ENCODE peak calls at places on chromosome 3, in five cellular contexts. H, G, K, E and Y are unnamed samples.

GRCh38 chr3:134620476-134621115 is 30.2 kb downstream of the KY start:
- DNase-seq in H (no peak), G (no peak), K (no peak), E (peak), Y (no peak)

GRCh38 chr3:117202415-117202814 is 492.8 kb downstream of the TUSC7 start:
- DNase-seq in H (no peak), G (no peak), K (no peak), E (no peak), Y (no peak)

GRCh38 chr3:161423911-161424522 is 52.7 kb upstream of the SPTSSB start:
- DNase-seq in H (peak), G (no peak), K (no peak), E (no peak), Y (peak)

GRCh38 chr3:160686955-160687535 is 10.1 kb downstream of the ARL14 start:
- DNase-seq in H (peak), G (no peak), K (no peak), E (no peak), Y (peak)

GRCh38 chr3:72003936-72004335 is 219.0 kb upstream of the PROK2 start:
- DNase-seq in H (no peak), G (no peak), K (no peak), E (no peak), Y (no peak)

GRCh38 chr3:50607271-50608091 is 4.1 kb downstream of the CISH start:
- DNase-seq in H (no peak), G (no peak), K (no peak), E (no peak), Y (no peak)

GRCh38 chr3:98994128-98994762 is 92.8 kb upstream of the DCBLD2 start:
- DNase-seq in H (no peak), G (no peak), K (peak), E (no peak), Y (peak)

GRCh38 chr3:60301142-60301541 is 950.1 kb downstream of the FHIT start:
- DNase-seq in H (no peak), G (no peak), K (peak), E (no peak), Y (peak)

GRCh38 chr3:71258116-71258515 is 325.4 kb downstream of the FOXP1 start:
- DNase-seq in H (no peak), G (no peak), K (peak), E (no peak), Y (peak)

GRCh38 chr3:5133689-5134088 is 11.6 kb downstream of the ARL8B start:
- DNase-seq in H (no peak), G (no peak), K (no peak), E (no peak), Y (no peak)

GRCh38 chr3:53044371-53045106 is 1.3 kb downstream of the SFMBT1 start:
- DNase-seq in H (peak), G (peak), K (peak), E (peak), Y (peak)

GRCh38 chr3:192091831-192092230 is 630.9 kb downstream of the PYDC2 start:
- DNase-seq in H (no peak), G (no peak), K (no peak), E (no peak), Y (peak)

GRCh38 chr3:127412578-127413317 is 124.9 kb upstream of the PRR20G start:
- DNase-seq in H (no peak), G (peak), K (no peak), E (peak), Y (no peak)

GRCh38 chr3:40208251-40208650 is 101.3 kb upstream of the EIF1B start:
- DNase-seq in H (no peak), G (no peak), K (no peak), E (no peak), Y (no peak)

GRCh38 chr3:51637941-51638471 is 33.0 kb upstream of the TEX264 start:
- DNase-seq in H (peak), G (no peak), K (peak), E (no peak), Y (peak)

GRCh38 chr3:156303316-156303715 is 182.9 kb downstream of the KCNAB1 start:
- DNase-seq in H (no peak), G (no peak), K (no peak), E (no peak), Y (no peak)

GRCh38 chr3:185342458-185343169 is 20.3 kb upstream of the MAP3K13 start:
- DNase-seq in H (no peak), G (no peak), K (no peak), E (no peak), Y (peak)

GRCh38 chr3:119763466-119763865 is 18.4 kb upstream of the NR1I2 start:
- DNase-seq in H (no peak), G (no peak), K (no peak), E (no peak), Y (no peak)

GRCh38 chr3:69784854-69785523 is 45.7 kb downstream of the MITF start:
- DNase-seq in H (no peak), G (peak), K (peak), E (peak), Y (peak)

GRCh38 chr3:137642831-137643230 is 121.3 kb upstream of the SOX14 start:
- DNase-seq in H (no peak), G (no peak), K (no peak), E (no peak), Y (no peak)

GRCh38 chr3:15892828-15893227 is 95.0 kb upstream of the ANKRD28 start:
- DNase-seq in H (no peak), G (no peak), K (peak), E (no peak), Y (peak)

GRCh38 chr3:107753494-107753893 is 230.7 kb downstream of the BBX start:
- DNase-seq in H (peak), G (no peak), K (peak), E (peak), Y (peak)

GRCh38 chr3:158731938-158732855 is at the start of gene RARRES1:
- DNase-seq in H (no peak), G (peak), K (peak), E (peak), Y (peak)

GRCh38 chr3:192816274-192816853 is 89.0 kb upstream of the FGF12 start:
- DNase-seq in H (peak), G (no peak), K (peak), E (no peak), Y (peak)

GRCh38 chr3:193016437-193016887 is 98.8 kb upstream of the MB21D2 start:
- DNase-seq in H (no peak), G (peak), K (no peak), E (peak), Y (peak)

GRCh38 chr3:161333696-161334095 is 37.6 kb downstream of the SPTSSB start:
- DNase-seq in H (no peak), G (no peak), K (no peak), E (no peak), Y (no peak)

GRCh38 chr3:159520638-159521037 is 468.0 kb upstream of the IL12A start:
- DNase-seq in H (no peak), G (no peak), K (no peak), E (no peak), Y (no peak)

GRCh38 chr3:41753651-41754050 is 208.3 kb downstream of the ULK4 start:
- DNase-seq in H (no peak), G (no peak), K (no peak), E (no peak), Y (no peak)

GRCh38 chr3:64691051-64691450 is 3.3 kb upstream of the ADAMTS9 start:
- DNase-seq in H (no peak), G (peak), K (no peak), E (peak), Y (peak)

GRCh38 chr3:140403559-140403958 is 274.3 kb upstream of the TRIM42 start:
- DNase-seq in H (no peak), G (no peak), K (no peak), E (no peak), Y (no peak)

GRCh38 chr3:78258798-78259197 is 1218.9 kb downstream of the ROBO2 start:
- DNase-seq in H (no peak), G (no peak), K (peak), E (no peak), Y (peak)

GRCh38 chr3:173635826-173636225 is 238.3 kb downstream of the NLGN1 start:
- DNase-seq in H (no peak), G (no peak), K (no peak), E (no peak), Y (no peak)
- TF ChIP-seq CTCF in H (no peak), G (no peak), K (no peak), E (no peak), Y (no peak)

GRCh38 chr3:44000586-44000985 is 241.1 kb upstream of the TOPAZ1 start:
- DNase-seq in H (peak), G (no peak), K (no peak), E (no peak), Y (peak)
- H3K4me3 ChIP-seq in H (peak), G (no peak), K (peak), E (no peak), Y (peak)

DNA sequence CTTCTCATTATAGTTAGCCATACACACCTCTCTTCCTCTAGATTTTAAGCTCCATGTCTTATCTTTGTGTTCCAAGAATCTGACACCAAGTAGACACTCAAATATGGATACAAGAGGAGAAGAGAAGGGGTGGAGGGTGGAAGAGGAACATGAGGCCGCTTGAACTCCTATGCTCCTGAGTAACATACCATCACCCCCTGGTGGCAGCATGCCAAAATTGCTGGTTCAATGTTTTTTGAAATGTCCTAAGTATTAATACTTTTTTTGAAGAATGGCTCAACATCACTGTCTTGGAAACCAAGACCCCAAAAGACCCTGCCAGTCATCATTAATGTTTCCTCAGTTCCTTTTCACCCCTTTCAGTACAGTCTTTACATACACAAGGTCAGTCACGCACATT is 71.8 kb upstream of the HACD2 start:
- DNase-seq in H (peak), G (no peak), K (no peak), E (no peak), Y (no peak)
- TF ChIP-seq CTCF in H (peak), G (no peak), K (peak), E (no peak), Y (no peak)

DNA sequence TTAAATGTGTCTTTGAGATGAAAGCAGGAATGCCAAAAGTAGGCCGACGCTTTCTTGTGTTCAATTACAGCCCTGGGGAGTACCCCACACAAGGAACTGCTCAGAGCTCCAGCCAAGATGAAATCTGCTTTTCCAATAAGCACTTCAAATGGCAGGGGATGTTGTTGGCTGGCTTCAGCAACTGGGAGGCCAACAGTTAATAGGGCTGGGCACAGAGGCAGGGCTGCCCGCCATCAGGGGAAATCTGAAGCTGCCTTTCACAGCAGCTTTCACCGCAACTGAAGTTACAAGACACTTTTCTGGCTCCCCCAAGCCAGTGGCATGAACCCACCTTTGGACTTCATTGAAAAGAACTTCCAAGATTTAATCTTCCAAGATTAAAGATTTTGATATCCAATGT is 40.6 kb downstream of the CPN2 start:
- DNase-seq in H (no peak), G (no peak), K (no peak), E (no peak), Y (no peak)
- H3K4me3 ChIP-seq in H (no peak), G (no peak), K (no peak), E (no peak), Y (no peak)

DNA sequence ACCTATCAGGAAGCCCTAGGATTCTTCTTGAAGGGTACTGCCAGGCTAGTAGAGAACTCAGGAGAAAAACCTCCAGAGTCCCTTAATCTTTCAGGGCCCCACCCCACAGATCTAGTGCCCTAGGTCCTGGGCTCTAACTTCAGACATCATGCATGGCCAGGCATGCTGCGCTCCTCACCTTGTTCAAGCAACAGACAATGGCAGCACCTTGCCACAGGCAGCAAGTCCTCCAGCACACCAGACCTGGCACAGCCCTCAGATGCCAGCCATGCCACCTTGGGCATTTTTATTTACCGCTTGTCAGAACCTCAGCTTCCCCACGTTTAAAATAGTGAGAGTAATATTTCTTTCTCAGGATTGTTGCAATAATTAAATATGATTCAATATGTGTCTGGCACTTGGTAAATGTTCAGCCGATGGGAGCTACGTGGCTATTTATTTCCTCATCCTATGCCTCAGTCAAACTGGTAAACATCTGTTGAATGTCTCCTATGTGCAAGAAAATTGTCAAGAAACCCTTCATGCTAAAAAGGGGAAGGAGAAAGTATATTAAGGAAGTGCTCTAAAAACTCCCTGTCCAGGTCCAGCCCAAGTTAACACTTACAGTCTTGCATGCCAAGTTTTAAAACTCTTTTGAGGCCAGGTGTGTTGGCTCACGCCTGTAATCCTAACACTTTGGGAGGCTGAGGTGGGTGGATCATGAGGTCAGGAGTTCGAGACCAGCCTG is 14.5 kb upstream of the CCR1 start:
- DNase-seq in H (no peak), G (no peak), K (no peak), E (no peak), Y (no peak)
- TF ChIP-seq CTCF in H (no peak), G (no peak), K (no peak), E (no peak), Y (no peak)

DNA sequence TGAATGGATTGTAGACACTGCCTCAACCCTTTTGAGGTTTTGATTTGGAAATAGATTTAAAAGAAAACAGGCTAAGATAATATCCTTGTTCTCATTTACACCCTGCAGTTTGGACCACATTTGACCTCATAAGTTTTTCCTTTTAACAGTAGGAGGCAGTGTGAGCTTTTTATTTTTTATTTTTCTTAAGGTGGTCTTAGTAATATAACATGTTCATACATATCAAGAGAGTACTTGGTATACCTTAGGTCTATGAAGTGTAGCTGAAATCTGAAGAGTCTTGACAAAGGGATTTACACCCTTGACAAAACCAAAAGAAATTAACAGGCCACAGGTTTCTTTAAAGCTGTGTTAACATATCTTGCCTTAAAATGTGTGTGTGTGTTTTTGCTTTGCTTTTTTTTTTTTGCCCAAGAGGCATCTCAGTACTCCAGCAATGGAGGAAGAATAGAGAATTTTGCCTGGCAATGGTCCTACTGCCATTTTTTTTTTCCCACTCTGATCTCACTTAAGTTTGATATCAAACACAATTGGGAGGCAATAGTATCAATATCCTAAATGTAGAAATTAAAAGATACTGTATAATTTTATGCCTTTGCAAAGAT is 3.3 kb downstream of the RAP2B start:
- DNase-seq in H (peak), G (no peak), K (no peak), E (no peak), Y (peak)
- H3K4me3 ChIP-seq in H (peak), G (peak), K (peak), E (no peak), Y (peak)

GRCh38 chr3:30696901-30697300 is 90.5 kb downstream of the TGFBR2 start:
- DNase-seq in H (no peak), G (no peak), K (no peak), E (no peak), Y (no peak)
- TF ChIP-seq CTCF in H (no peak), G (no peak), K (no peak), E (no peak), Y (no peak)